ENCODE peak calls at places on chromosomes 12 and 14, in six cellular contexts. U is SW 1271, V is glutamatergic neuron, G is HFFc6, T is Kasumi-1, H is right cardiac atrium. D is an unnamed sample.

GRCh38 chr14:71175491-71175890 is 268.2 kb downstream of the PCNX1 start:
- DNase-seq in U (no peak), V (no peak), G (no peak), T (no peak), H (no peak), D (no peak)

GRCh38 chr12:89092297-89092696 is 260.0 kb downstream of the DUSP6 start:
- DNase-seq in U (no peak), V (no peak), G (no peak), T (no peak), H (no peak), D (no peak)

GRCh38 chr14:40393143-40393542 is 960.9 kb upstream of the FBXO33 start:
- DNase-seq in U (no peak), V (no peak), G (no peak), T (no peak), H (no peak), D (no peak)

GRCh38 chr12:57160021-57160420 is 12.6 kb upstream of the LRP1-AS start:
- DNase-seq in U (no peak), V (no peak), G (no peak), T (no peak), H (peak), D (no peak)

GRCh38 chr12:42759622-42760273 is 170.2 kb upstream of the PRICKLE1 start:
- DNase-seq in U (no peak), V (no peak), G (no peak), T (no peak), H (peak), D (peak)

GRCh38 chr12:51600721-51601120 is 9.7 kb downstream of the SCN8A start:
- DNase-seq in U (no peak), V (no peak), G (no peak), T (no peak), H (no peak), D (no peak)

GRCh38 chr12:68240079-68240478 is 13.3 kb downstream of the IL22 start:
- DNase-seq in U (no peak), V (no peak), G (peak), T (no peak), H (no peak), D (no peak)

GRCh38 chr12:6526201-6526600 is 8.1 kb upstream of the GAPDH start:
- DNase-seq in U (no peak), V (no peak), G (no peak), T (no peak), H (no peak), D (no peak)

GRCh38 chr12:30646821-30647220 is 48.8 kb downstream of the IPO8 start:
- DNase-seq in U (no peak), V (no peak), G (no peak), T (no peak), H (no peak), D (no peak)

GRCh38 chr12:27303139-27304111 is 29.2 kb upstream of the BMAL2 start:
- DNase-seq in U (no peak), V (no peak), G (no peak), T (no peak), H (no peak), D (no peak)

GRCh38 chr14:61934385-61934784 is 172.2 kb downstream of the SNAPC1 start:
- DNase-seq in U (no peak), V (no peak), G (peak), T (no peak), H (no peak), D (no peak)

GRCh38 chr12:123571343-123571813 is 13.0 kb upstream of the TMED2 start:
- DNase-seq in U (peak), V (peak), G (peak), T (no peak), H (peak), D (peak)

GRCh38 chr14:99260652-99261551 is 11.1 kb downstream of the BCL11B start:
- DNase-seq in U (no peak), V (no peak), G (no peak), T (no peak), H (no peak), D (no peak)

GRCh38 chr14:96198430-96199133 is 6.1 kb upstream of the BDKRB2 start:
- DNase-seq in U (no peak), V (no peak), G (no peak), T (no peak), H (no peak), D (no peak)

GRCh38 chr12:64826234-64826633 is 1.8 kb downstream of the TBC1D30 start:
- DNase-seq in U (no peak), V (no peak), G (no peak), T (peak), H (peak), D (peak)

GRCh38 chr14:95815226-95815690 is 61.4 kb upstream of the TUNAR start:
- DNase-seq in U (no peak), V (no peak), G (no peak), T (no peak), H (no peak), D (no peak)

GRCh38 chr12:70744133-70744532 is 106.9 kb upstream of the PTPRB start:
- DNase-seq in U (no peak), V (no peak), G (no peak), T (no peak), H (no peak), D (no peak)